ENCODE peak calls at places on chromosomes 13 and 19, in five cellular contexts. F is prostate gland, H is A549, R is gastrocnemius medialis, W is IMR-90. Q is an unnamed sample. For H3K4me1, the result is how much of the 10 kb centered on the place peaks cover.

GRCh38 chr19:36686365-36687213 is 823 bp upstream of the ZNF567 start:
- DNase-seq in F (peak), H (no peak), R (peak), W (peak), Q (peak)

GRCh38 chr13:104114111-104114510 is 1047.9 kb upstream of the SLC10A2 start:
- DNase-seq in F (no peak), H (no peak), R (no peak), W (peak), Q (no peak)

GRCh38 chr13:68982961-68983619 is 1124.5 kb upstream of the ATXN8OS start:
- DNase-seq in F (no peak), H (no peak), R (no peak), W (no peak), Q (no peak)

GRCh38 chr13:77521194-77521593 is 14.3 kb upstream of the SCEL start:
- DNase-seq in F (no peak), H (peak), R (no peak), W (no peak), Q (no peak)

GRCh38 chr19:39197808-39198207 is 1.0 kb downstream of the NCCRP1 start:
- DNase-seq in F (no peak), H (no peak), R (no peak), W (no peak), Q (no peak)

GRCh38 chr19:9878511-9879196 is 43.5 kb downstream of the PIN1 start:
- DNase-seq in F (no peak), H (no peak), R (no peak), W (no peak), Q (no peak)

GRCh38 chr13:31968473-31968872 is 63.1 kb upstream of the FRY start:
- DNase-seq in F (no peak), H (no peak), R (no peak), W (no peak), Q (no peak)

GRCh38 chr13:25973085-25973484 is 78.7 kb downstream of the SHISA2 start:
- DNase-seq in F (no peak), H (no peak), R (peak), W (no peak), Q (no peak)

GRCh38 chr19:6528544-6529121 is 2.2 kb upstream of the TNFSF9 start:
- DNase-seq in F (no peak), H (no peak), R (peak), W (no peak), Q (peak)

GRCh38 chr19:21117041-21117907 is 24.6 kb upstream of the ZNF431 start:
- DNase-seq in F (no peak), H (no peak), R (no peak), W (peak), Q (no peak)

GRCh38 chr19:42450314-42450934 is 7.7 kb upstream of the CXCL17 start:
- DNase-seq in F (peak), H (peak), R (peak), W (peak), Q (peak)

GRCh38 chr19:39492225-39492624 is 6.5 kb upstream of the DLL3 start:
- DNase-seq in F (no peak), H (no peak), R (no peak), W (no peak), Q (no peak)

GRCh38 chr19:49779731-49780578 is 13.2 kb downstream of the AP2A1 start:
- DNase-seq in F (no peak), H (no peak), R (no peak), W (no peak), Q (no peak)

GRCh38 chr19:3413796-3414327 is 47.5 kb downstream of the NFIC start:
- DNase-seq in F (no peak), H (no peak), R (no peak), W (no peak), Q (no peak)
- H3K4me1 ChIP-seq in F (under half), H (under half), R (under half), W (under half), Q (under half)

DNA sequence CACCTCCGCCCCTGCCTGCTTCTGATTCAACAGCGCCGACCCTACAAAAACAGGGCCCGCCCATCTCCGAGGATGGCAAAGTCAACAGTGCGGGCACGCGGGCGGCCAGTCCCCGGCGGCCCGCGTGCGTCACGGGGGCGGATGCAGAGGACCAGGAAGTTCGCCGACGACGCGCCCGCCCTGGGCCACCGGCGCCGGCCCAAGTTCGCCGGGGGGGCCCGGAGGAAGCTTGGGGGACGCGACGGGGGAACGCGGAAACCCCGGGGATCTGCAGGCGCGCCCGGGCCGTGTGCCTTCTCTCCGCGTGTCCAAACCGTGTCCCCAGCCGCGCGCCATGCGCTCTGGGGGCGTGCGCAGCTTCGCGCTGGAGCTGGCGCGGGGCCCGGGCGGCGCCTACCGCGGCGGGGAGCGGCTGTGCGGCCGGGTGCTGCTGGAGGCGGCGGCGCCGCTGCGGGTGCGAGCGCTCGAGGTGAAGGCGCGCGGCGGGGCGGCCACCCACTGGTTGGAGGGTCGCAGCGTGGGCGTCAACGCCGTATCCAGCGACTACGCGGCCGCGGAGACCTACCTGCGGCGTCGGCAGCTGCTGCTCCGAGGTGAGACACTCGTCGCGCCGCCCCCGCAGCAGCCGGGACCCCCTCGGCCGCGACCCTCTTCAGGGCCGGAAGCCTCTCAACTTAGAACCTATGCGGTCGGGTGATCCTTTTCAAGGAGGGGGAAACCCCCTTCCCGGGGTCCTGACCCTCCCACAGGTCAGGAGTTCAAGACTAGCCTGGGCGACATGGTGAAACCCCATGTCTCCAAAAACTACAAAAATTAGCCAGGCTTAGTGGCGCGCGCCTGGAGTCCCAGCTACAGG is 6.8 kb upstream of the ARRDC2 start:
- DNase-seq in F (peak), H (peak), R (peak), W (peak), Q (peak)
- TF ChIP-seq POLR2A in F (peak), H (peak), R (peak), W (peak), Q (peak)

GRCh38 chr13:110416131-110416584 is 109.1 kb downstream of the COL4A2 start:
- DNase-seq in F (no peak), H (no peak), R (peak), W (peak), Q (peak)

GRCh38 chr13:110412132-110412912 is 105.2 kb downstream of the COL4A2 start:
- DNase-seq in F (peak), H (peak), R (peak), W (peak), Q (peak)

GRCh38 chr13:110415669-110416068 is 108.6 kb downstream of the COL4A2 start:
- DNase-seq in F (no peak), H (peak), R (peak), W (peak), Q (no peak)

GRCh38 chr13:110413311-110414040 is 106.4 kb downstream of the COL4A2 start:
- DNase-seq in F (no peak), H (no peak), R (no peak), W (no peak), Q (no peak)

DNA sequence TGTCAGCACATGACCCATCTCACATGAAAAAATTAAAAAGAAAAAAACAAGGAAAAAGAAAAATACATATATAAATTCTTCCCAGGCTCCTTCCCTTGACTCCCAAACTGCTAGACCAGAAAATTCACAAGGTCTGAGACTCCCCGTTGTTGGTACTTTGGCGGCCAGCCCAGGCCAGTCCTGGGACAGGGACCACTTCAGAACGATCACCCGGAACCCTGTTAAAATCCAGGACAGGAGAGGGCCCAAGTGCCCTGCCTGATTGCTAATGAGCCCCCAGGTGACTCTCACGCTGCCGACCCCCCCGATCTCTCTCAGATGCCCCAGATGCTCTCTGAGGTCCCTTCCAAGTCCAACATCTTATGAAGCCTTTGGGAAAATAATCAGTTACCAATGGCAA is 107.2 kb downstream of the COL4A2 start:
- DNase-seq in F (no peak), H (no peak), R (no peak), W (no peak), Q (no peak)
- H3K4me1 ChIP-seq in F (under half), H (under half), R (half or more), W (under half), Q (half or more)

GRCh38 chr19:4182082-4182926 is at the start of the genes ANKRD24 and SIRT6:
- DNase-seq in F (peak), H (peak), R (peak), W (peak), Q (peak)
- TF ChIP-seq POLR2A in F (peak), H (peak), R (peak), W (peak), Q (peak)

GRCh38 chr13:97332725-97333124 is 101.2 kb upstream of the RAP2A start:
- DNase-seq in F (no peak), H (no peak), R (no peak), W (no peak), Q (no peak)

GRCh38 chr13:97334690-97335089 is 99.3 kb upstream of the RAP2A start:
- DNase-seq in F (no peak), H (no peak), R (no peak), W (no peak), Q (no peak)

GRCh38 chr13:97337985-97338384 is 96.0 kb upstream of the RAP2A start:
- DNase-seq in F (no peak), H (no peak), R (no peak), W (no peak), Q (no peak)

GRCh38 chr13:97333983-97334382 is 100.0 kb upstream of the RAP2A start:
- DNase-seq in F (no peak), H (no peak), R (no peak), W (no peak), Q (no peak)

GRCh38 chr13:97335488-97336134 is 98.4 kb upstream of the RAP2A start:
- DNase-seq in F (no peak), H (no peak), R (no peak), W (no peak), Q (no peak)
- H3K4me1 ChIP-seq in F (under half), H (under half), R (under half), W (under half), Q (under half)

DNA sequence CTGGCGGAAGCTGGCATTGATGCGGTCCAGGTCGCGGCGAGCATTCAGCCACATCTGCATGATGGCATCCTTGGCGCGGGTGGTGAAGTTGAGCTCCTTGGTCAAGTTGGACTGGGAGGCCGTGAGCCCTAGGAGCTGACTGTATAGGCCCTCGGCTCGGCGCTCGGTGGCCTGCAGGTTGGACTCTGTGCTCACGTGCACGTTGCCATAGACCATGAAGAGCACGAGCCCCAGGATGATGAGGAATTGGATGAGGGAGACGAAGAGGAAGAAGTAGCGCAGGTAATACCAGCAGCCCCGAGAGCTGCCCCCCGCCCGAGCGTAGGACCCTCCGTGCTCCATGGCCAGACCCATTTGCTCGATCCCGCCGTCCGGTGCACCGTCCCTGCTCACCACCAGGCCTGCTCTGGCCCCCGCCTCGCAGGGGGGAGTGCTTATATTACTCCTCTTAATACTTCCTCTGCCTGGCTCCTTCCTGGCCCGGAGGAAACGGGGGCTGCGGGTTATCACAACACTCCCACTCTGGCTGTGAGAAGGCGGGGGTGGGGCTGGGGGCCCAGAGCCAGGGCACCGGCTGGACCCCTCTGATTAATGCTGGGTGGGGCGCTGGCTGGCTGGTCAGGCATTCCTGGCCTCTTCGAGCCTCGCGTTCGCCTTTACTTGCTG is at the start of gene PLVAP:
- DNase-seq in F (no peak), H (no peak), R (no peak), W (no peak), Q (no peak)
- TF ChIP-seq POLR2A in F (no peak), H (no peak), R (no peak), W (no peak), Q (no peak)

DNA sequence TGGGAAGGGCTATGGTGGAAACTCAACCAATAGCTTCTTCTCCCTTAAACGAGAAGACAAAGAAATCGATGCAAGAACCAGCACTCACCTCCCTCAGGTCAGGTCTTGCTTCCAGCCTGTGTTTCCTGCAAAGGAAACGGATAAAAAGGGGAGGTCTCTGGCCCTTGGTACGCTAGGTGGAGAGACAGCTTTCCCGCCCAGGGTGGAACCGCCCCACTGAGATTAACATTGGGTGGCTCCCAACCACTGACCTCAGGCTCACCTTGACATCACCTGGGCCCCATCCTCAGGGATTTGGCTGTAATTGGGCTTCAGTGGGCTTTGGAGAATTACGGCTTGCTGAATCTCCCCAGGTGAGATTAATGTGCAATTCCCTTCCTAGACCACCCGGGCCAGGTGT is at the start of gene NLRP7:
- DNase-seq in F (no peak), H (no peak), R (no peak), W (no peak), Q (no peak)
- H3K4me1 ChIP-seq in F (under half), H (under half), R (under half), W (under half), Q (under half)

GRCh38 chr19:676343-677105 is at the start of gene FSTL3:
- DNase-seq in F (no peak), H (peak), R (no peak), W (no peak), Q (peak)
- TF ChIP-seq POLR2A in F (peak), H (peak), R (no peak), W (peak), Q (peak)

DNA sequence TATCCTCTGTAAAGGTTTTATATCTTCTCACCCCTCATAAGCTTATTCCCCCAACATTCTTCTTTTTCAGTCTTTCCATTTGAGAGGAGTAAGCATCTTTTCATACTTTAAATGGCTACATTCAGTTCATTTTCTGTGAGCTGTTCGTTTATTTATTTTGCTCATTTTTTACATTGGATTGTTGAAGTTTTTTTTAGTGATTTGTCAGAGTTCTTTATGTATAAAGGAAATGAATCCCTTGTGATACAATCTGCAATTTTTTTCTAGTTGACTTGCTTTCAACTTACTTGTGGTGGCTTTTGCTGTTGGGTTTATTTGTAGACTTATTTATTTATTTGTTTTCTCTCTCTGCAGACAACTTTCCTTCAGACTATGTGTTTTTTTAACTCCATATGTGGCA is 250.3 kb downstream of the DLEU7 start:
- DNase-seq in F (no peak), H (no peak), R (no peak), W (no peak), Q (no peak)
- H3K4me1 ChIP-seq in F (under half), H (under half), R (under half), W (under half), Q (under half)

Q was measured in uterus.